ENCODE peak calls at places on chromosomes 6 and 20, in seven cellular contexts. F is CD8-positive, alpha-beta memory T cell; M is GM23338; S is SJSA1; L is Peyer's patch; C is BJ; O is fibroblast of pulmonary artery. G is an unnamed sample.
A peak's percentile ranks its signal among the peaks of the same experiment; 100 is the strongest.

GRCh38 chr20:11799131-11799800 is 118.4 kb upstream of the BTBD3 start:
- DNase-seq in C (no peak), O (no peak), L (no peak), F (no peak), S (no peak), M (no peak), G (no peak)

GRCh38 chr6:16555550-16555949 is 205.7 kb downstream of the ATXN1 start:
- DNase-seq in F (no peak), O (no peak), M (no peak), C (no peak), S (peak; percentile 51), L (no peak), G (no peak)

GRCh38 chr6:163226836-163227485 is 187.6 kb upstream of the QKI start:
- DNase-seq in O (no peak), L (no peak), S (no peak), F (no peak), M (no peak), C (no peak), G (no peak)

GRCh38 chr20:13990465-13990864 is at the start of gene SEL1L2:
- DNase-seq in S (no peak), L (no peak), O (no peak), M (peak; percentile 94), C (no peak), F (no peak), G (no peak)

GRCh38 chr6:29941476-29941875 is 856 bp upstream of the HLA-A start:
- DNase-seq in C (no peak), S (no peak), F (no peak), O (peak; percentile 21), M (no peak), L (no peak), G (no peak)

GRCh38 chr20:59207742-59208357 is 44.2 kb downstream of the ZNF831 start:
- DNase-seq in S (no peak), L (peak; percentile 86), F (peak; percentile 71), C (no peak), O (peak; percentile 4), M (peak; percentile 95), G (no peak)

GRCh38 chr6:34957184-34957904 is 68.3 kb downstream of the ANKS1A start:
- DNase-seq in L (no peak), S (no peak), C (no peak), O (peak; percentile 30), M (no peak), F (no peak), G (no peak)

GRCh38 chr6:76697585-76697984 is 625.1 kb upstream of the IMPG1 start:
- DNase-seq in O (peak; percentile 39), S (no peak), L (no peak), C (no peak), F (no peak), M (peak; percentile 67), G (no peak)

GRCh38 chr20:58553841-58554240 is 38.6 kb upstream of the APCDD1L start:
- DNase-seq in F (no peak), C (no peak), S (peak; percentile 39), L (no peak), M (no peak), O (peak; percentile 30), G (peak; percentile 45)

GRCh38 chr6:20877008-20877937 is 343.0 kb downstream of the CDKAL1 start:
- DNase-seq in C (peak; percentile 80), L (no peak), O (peak; percentile 85), F (no peak), S (peak; percentile 81), M (no peak), G (peak; percentile 76)

GRCh38 chr6:135906542-135906941 is 55.0 kb downstream of the PDE7B start:
- DNase-seq in F (no peak), O (peak; percentile 33), S (no peak), L (no peak), M (no peak), C (no peak), G (no peak)

GRCh38 chr20:11769825-11770224 is 147.9 kb upstream of the BTBD3 start:
- DNase-seq in S (no peak), C (no peak), M (no peak), F (no peak), L (no peak), O (no peak), G (no peak)

GRCh38 chr6:156879235-156879995 is 102.2 kb downstream of the ARID1B start:
- DNase-seq in F (no peak), S (no peak), M (no peak), O (no peak), L (no peak), C (no peak), G (peak; percentile 70)

GRCh38 chr6:150288456-150288855 is 80.4 kb upstream of the IYD start:
- DNase-seq in L (no peak), F (no peak), S (no peak), C (no peak), O (no peak), M (no peak), G (no peak)

GRCh38 chr6:110093981-110094380 is 85.5 kb downstream of the WASF1 start:
- DNase-seq in M (no peak), S (no peak), O (no peak), C (no peak), F (no peak), L (no peak), G (no peak)

GRCh38 chr6:1335367-1336037 is 23.6 kb downstream of the FOXQ1 start:
- DNase-seq in O (peak; percentile 71), S (peak; percentile 86), F (no peak), C (peak; percentile 55), L (no peak), M (no peak), G (no peak)

GRCh38 chr20:44600301-44600700 is 17.9 kb downstream of the PKIG start:
- DNase-seq in M (no peak), C (no peak), S (no peak), O (no peak), F (no peak), L (no peak), G (no peak)

DNA sequence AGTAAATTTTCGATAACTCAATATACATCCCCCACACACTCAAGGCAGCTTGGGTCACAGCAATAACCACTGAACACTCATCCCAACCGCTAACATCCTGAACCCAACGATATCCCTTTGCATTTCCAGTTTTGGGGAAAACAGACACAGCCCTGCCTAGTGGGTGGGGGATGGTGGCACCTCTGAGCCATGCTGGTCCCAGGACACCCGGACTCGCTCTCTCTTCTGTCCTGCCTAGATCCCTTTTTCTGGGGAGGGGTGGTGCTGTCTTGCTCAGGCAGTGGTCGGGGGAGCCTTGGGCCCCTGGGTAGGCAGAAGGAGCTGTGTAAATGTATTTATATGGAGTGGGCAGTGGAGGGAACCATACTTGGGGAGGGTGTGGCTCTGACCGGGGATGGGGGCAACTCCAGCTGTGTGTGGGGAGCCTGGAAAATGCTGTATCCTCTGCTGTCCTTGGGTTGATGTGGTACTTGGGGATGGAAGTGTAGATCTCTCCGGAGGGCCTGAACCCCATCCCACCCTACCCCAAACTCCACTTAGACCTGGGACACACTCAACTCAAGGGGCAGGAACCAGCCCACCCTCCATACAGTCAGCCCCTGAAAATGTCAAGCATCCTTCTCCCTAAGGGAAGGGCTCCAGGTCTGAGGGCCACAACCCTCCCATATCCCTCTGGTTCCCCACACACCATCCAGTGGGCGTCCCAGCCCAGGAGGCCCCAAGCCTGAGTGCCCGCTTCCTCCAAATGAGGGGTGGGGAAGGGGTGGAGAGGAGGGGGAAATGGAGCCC is 23.7 kb upstream of the SLC22A7 start:
- DNase-seq in C (no peak), F (no peak), S (no peak), O (no peak), L (no peak), M (no peak), G (no peak)
- H3K4me3 ChIP-seq in C (no peak overlapping the region), F (no peak overlapping the region), S (no peak overlapping the region), O (no peak overlapping the region), L (peak overlapping the region; percentile 68), M (peak overlapping the region; percentile 78), G (no peak overlapping the region)

DNA sequence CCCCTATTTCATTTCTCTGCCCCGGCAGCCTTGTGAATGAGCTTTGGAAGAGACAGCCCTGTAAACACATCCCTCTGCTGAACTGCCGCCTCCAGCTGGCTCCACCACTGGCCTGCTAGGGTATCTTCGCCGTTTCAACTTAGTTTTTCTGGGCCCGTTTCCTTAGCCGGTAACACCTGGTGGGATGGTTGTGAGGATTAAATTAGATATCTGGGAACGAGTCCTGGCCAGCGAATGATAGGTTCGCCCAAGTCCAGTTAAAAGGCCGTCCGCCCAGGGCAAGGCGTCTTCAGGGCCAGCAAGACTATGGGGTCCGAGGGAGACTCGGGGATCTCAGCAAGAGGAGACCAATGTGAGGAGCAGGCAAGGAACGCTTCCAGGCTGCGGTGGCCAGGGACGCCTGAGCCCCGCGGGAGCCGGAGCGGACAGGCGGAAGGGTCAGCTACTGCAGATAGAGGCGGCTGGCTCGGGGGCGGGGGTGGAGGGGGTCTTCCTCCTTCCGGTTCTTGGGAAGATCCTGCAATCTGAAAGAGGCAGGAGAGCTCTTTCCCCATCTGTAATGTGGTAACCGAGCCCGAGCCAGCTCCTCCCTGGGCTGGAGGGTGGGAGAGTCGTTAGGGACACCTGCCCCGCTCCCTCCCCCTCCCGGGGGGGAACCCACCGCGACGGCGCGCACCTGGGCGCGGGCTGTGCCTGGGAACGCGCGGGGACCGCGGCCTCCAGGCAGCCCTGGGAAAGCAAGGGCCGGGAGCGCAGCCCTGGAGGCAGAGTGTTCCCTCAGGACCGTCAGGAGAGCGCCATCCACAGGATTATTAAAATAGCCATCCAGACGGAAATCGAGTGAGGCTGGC is 4.5 kb upstream of the PTCRA start:
- DNase-seq in C (no peak), L (no peak), M (peak; percentile 94), S (no peak), O (no peak), F (no peak), G (no peak)
- H3K4me3 ChIP-seq in C (peak overlapping the region; percentile 1), L (peak overlapping the region; percentile 41), M (peak overlapping the region; percentile 71), S (no peak overlapping the region), O (peak overlapping the region; percentile 10), F (no peak overlapping the region), G (peak overlapping the region; percentile 27)

DNA sequence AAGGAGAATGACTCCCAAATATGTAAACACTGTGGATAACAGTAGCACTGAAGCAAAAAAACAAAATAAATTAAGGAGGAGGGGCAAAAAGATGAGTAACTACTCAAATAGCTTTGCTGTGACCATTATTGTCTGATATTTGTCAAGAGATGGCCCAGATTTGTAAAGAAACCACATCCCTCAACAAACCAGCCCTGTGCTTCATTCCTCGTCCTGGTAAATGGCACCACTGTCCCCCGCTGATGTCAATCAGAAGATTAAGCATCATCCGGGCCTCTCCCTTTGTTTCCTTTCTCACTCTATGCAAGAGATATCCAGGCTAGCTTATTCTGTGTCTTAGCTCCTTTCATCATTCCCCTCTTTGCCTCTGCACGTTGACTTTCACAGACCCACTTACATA is 259.0 kb downstream of the SYNE1 start:
- DNase-seq in M (no peak), L (no peak), F (no peak), C (peak; percentile 24), O (peak; percentile 27), S (peak; percentile 72), G (no peak)
- H3K4me3 ChIP-seq in M (no peak overlapping the region), L (no peak overlapping the region), F (no peak overlapping the region), C (peak overlapping the region; percentile 21), O (no peak overlapping the region), S (no peak overlapping the region), G (peak overlapping the region; percentile 36)

GRCh38 chr6:68635412-68635705 is 277 bp downstream of the ADGRB3 start:
- DNase-seq in F (no peak), L (no peak), M (no peak), C (no peak), S (no peak), O (no peak), G (no peak)

GRCh38 chr6:68638225-68638900 is 3.3 kb downstream of the ADGRB3 start:
- DNase-seq in C (no peak), M (peak; percentile 52), F (no peak), L (no peak), O (peak; percentile 77), S (no peak), G (peak; percentile 6)

GRCh38 chr6:68635706-68636513 is 828 bp downstream of the ADGRB3 start:
- DNase-seq in S (no peak), L (no peak), M (peak; percentile 57), C (no peak), O (peak; percentile 23), F (no peak), G (no peak)

GRCh38 chr6:68637782-68638181 is 2.7 kb downstream of the ADGRB3 start:
- DNase-seq in C (no peak), S (no peak), L (no peak), O (no peak), M (no peak), F (no peak), G (no peak)

GRCh38 chr6:68636710-68637470 is 1.8 kb downstream of the ADGRB3 start:
- DNase-seq in O (no peak), S (no peak), C (no peak), M (no peak), L (no peak), F (no peak), G (no peak)
- H3K4me3 ChIP-seq in O (peak overlapping the region; percentile 69), S (no peak overlapping the region), C (no peak overlapping the region), M (peak overlapping the region; percentile 85), L (no peak overlapping the region), F (no peak overlapping the region), G (no peak overlapping the region)

G was measured in AG04450.